ENCODE peak calls at places on chromosomes 11 and 22, in five cellular contexts. One of them, this sample, is unnamed.

GRCh38 chr11:16098827-16099226 is 257.5 kb downstream of the SOX6 start:
- DNase-seq in neuronal stem cell: no peak
- DNase-seq in IMR-90: peak
- DNase-seq in mesenchymal stem cell: peak
- DNase-seq in mesendoderm: no peak
- DNase-seq in this sample: no peak

GRCh38 chr11:125874556-125875124 is 12.8 kb upstream of the HYLS1 start:
- DNase-seq in neuronal stem cell: peak
- DNase-seq in IMR-90: peak
- DNase-seq in mesenchymal stem cell: peak
- DNase-seq in mesendoderm: peak
- DNase-seq in this sample: no peak

GRCh38 chr11:77728203-77728786 is 90.7 kb upstream of the CLNS1A start:
- DNase-seq in neuronal stem cell: no peak
- DNase-seq in IMR-90: no peak
- DNase-seq in mesenchymal stem cell: no peak
- DNase-seq in mesendoderm: no peak
- DNase-seq in this sample: no peak

GRCh38 chr11:44671234-44671633 is 55.5 kb upstream of the TSPAN18 start:
- DNase-seq in neuronal stem cell: no peak
- DNase-seq in IMR-90: no peak
- DNase-seq in mesenchymal stem cell: no peak
- DNase-seq in mesendoderm: peak
- DNase-seq in this sample: peak

GRCh38 chr22:37242395-37242918 is 1.6 kb downstream of the RAC2 start:
- DNase-seq in neuronal stem cell: no peak
- DNase-seq in IMR-90: peak
- DNase-seq in mesenchymal stem cell: peak
- DNase-seq in mesendoderm: peak
- DNase-seq in this sample: no peak

GRCh38 chr22:28669388-28669787 is 10.3 kb downstream of the TTC28 start:
- DNase-seq in neuronal stem cell: no peak
- DNase-seq in IMR-90: no peak
- DNase-seq in mesenchymal stem cell: no peak
- DNase-seq in mesendoderm: no peak
- DNase-seq in this sample: no peak

GRCh38 chr11:134677338-134677948 is 265.4 kb upstream of the B3GAT1 start:
- DNase-seq in neuronal stem cell: no peak
- DNase-seq in IMR-90: no peak
- DNase-seq in mesenchymal stem cell: no peak
- DNase-seq in mesendoderm: no peak
- DNase-seq in this sample: no peak

GRCh38 chr11:82315093-82315492 is 418.6 kb downstream of the FAM181B start:
- DNase-seq in neuronal stem cell: peak
- DNase-seq in IMR-90: no peak
- DNase-seq in mesenchymal stem cell: no peak
- DNase-seq in mesendoderm: peak
- DNase-seq in this sample: peak

GRCh38 chr11:23405350-23405937 is 545.2 kb upstream of the CCDC179 start:
- DNase-seq in neuronal stem cell: no peak
- DNase-seq in IMR-90: no peak
- DNase-seq in mesenchymal stem cell: no peak
- DNase-seq in mesendoderm: no peak
- DNase-seq in this sample: no peak

GRCh38 chr11:116791002-116791812 is 472 bp downstream of the APOA5 start:
- DNase-seq in neuronal stem cell: peak
- DNase-seq in IMR-90: peak
- DNase-seq in mesenchymal stem cell: peak
- DNase-seq in mesendoderm: peak
- DNase-seq in this sample: peak

GRCh38 chr11:12090761-12091261 is 19.6 kb upstream of the MICAL2 start:
- DNase-seq in neuronal stem cell: no peak
- DNase-seq in IMR-90: no peak
- DNase-seq in mesenchymal stem cell: no peak
- DNase-seq in mesendoderm: peak
- DNase-seq in this sample: no peak

GRCh38 chr11:68987211-68987610 is 6.4 kb upstream of the MRGPRD start:
- DNase-seq in neuronal stem cell: no peak
- DNase-seq in IMR-90: no peak
- DNase-seq in mesenchymal stem cell: no peak
- DNase-seq in mesendoderm: no peak
- DNase-seq in this sample: no peak

GRCh38 chr11:33935466-33935865 is 43.6 kb upstream of the LMO2 start:
- DNase-seq in neuronal stem cell: no peak
- DNase-seq in IMR-90: no peak
- DNase-seq in mesenchymal stem cell: no peak
- DNase-seq in mesendoderm: no peak
- DNase-seq in this sample: no peak

GRCh38 chr11:112724194-112724790 is 236.9 kb upstream of the NCAM1 start:
- DNase-seq in neuronal stem cell: no peak
- DNase-seq in IMR-90: no peak
- DNase-seq in mesenchymal stem cell: no peak
- DNase-seq in mesendoderm: no peak
- DNase-seq in this sample: no peak

GRCh38 chr11:69984457-69985261 is 93.5 kb upstream of the ANO1 start:
- DNase-seq in neuronal stem cell: no peak
- DNase-seq in IMR-90: no peak
- DNase-seq in mesenchymal stem cell: peak
- DNase-seq in mesendoderm: peak
- DNase-seq in this sample: peak

GRCh38 chr22:24162377-24162927 is 18.8 kb upstream of the SUSD2 start:
- DNase-seq in neuronal stem cell: no peak
- DNase-seq in IMR-90: no peak
- DNase-seq in mesenchymal stem cell: no peak
- DNase-seq in mesendoderm: no peak
- DNase-seq in this sample: no peak

GRCh38 chr11:48029686-48030279 is 49.4 kb downstream of the PTPRJ start:
- DNase-seq in neuronal stem cell: no peak
- DNase-seq in IMR-90: no peak
- DNase-seq in mesenchymal stem cell: no peak
- DNase-seq in mesendoderm: no peak
- DNase-seq in this sample: no peak

GRCh38 chr11:120432056-120433018 is 79.2 kb upstream of the GRIK4 start:
- DNase-seq in neuronal stem cell: no peak
- DNase-seq in IMR-90: peak
- DNase-seq in mesenchymal stem cell: peak
- DNase-seq in mesendoderm: peak
- DNase-seq in this sample: no peak

GRCh38 chr11:61814242-61814957 is 2.4 kb downstream of the FADS1 start:
- DNase-seq in neuronal stem cell: no peak
- DNase-seq in IMR-90: no peak
- DNase-seq in mesenchymal stem cell: no peak
- DNase-seq in mesendoderm: peak
- DNase-seq in this sample: no peak

GRCh38 chr11:61816736-61817455 is at the start of gene FADS1:
- DNase-seq in neuronal stem cell: peak
- DNase-seq in IMR-90: peak
- DNase-seq in mesenchymal stem cell: peak
- DNase-seq in mesendoderm: peak
- DNase-seq in this sample: peak

GRCh38 chr11:61814958-61815789 is 1.6 kb downstream of the FADS1 start:
- DNase-seq in neuronal stem cell: peak
- DNase-seq in IMR-90: peak
- DNase-seq in mesenchymal stem cell: peak
- DNase-seq in mesendoderm: peak
- DNase-seq in this sample: peak

GRCh38 chr11:61817471-61818202 is 834 bp upstream of the FADS1 start:
- DNase-seq in neuronal stem cell: no peak
- DNase-seq in IMR-90: no peak
- DNase-seq in mesenchymal stem cell: no peak
- DNase-seq in mesendoderm: peak
- DNase-seq in this sample: no peak

GRCh38 chr11:61815790-61816735 is 740 bp downstream of the FADS1 start:
- DNase-seq in neuronal stem cell: peak
- DNase-seq in IMR-90: peak
- DNase-seq in mesenchymal stem cell: peak
- DNase-seq in mesendoderm: peak
- DNase-seq in this sample: peak
- H4K8ac ChIP-seq in neuronal stem cell: peak
- H4K8ac ChIP-seq in IMR-90: peak
- H4K8ac ChIP-seq in mesenchymal stem cell: peak
- H4K8ac ChIP-seq in mesendoderm: no peak
- H4K8ac ChIP-seq in this sample: peak

GRCh38 chr11:129455756-129456436 is 80.2 kb downstream of the BARX2 start:
- DNase-seq in neuronal stem cell: no peak
- DNase-seq in IMR-90: no peak
- DNase-seq in mesenchymal stem cell: no peak
- DNase-seq in mesendoderm: no peak
- DNase-seq in this sample: no peak
- H4K8ac ChIP-seq in neuronal stem cell: no peak
- H4K8ac ChIP-seq in IMR-90: no peak
- H4K8ac ChIP-seq in mesenchymal stem cell: no peak
- H4K8ac ChIP-seq in mesendoderm: no peak
- H4K8ac ChIP-seq in this sample: peak

DNA sequence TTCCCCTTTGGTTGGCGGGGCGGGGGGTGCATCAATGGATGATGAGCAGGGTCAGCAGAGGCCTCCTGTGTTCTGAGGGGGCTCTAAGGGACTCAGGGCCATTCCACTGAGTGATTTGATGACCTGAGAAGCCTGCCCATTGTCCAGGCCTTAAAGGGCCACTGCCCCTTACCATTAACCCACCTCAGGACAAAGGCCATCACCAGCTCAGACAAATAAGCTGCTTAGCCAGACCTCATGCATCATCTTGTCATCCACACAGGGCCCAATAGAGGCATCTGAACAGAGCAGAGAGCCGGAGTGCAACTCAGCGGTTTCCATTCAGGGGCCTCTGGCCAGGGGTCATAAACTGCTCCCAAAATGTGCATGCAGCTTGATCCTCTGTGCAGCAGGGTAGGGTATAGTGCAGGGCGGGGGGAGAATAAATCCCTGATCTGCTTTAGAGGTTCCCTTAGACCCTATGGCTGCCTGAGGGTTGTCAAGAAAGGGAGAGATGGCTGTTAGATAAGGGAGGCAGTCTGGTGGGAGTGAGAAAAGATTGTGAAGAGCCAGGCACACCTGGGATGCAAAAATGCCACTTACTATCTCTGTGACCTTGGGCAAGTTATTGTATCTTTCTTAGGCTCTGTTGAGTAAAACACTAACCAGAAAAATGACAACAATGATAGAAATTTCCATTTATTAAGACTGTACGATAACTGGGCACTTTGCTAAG is 375.5 kb upstream of the NARS2 start:
- DNase-seq in neuronal stem cell: peak
- DNase-seq in IMR-90: no peak
- DNase-seq in mesenchymal stem cell: no peak
- DNase-seq in mesendoderm: peak
- DNase-seq in this sample: no peak
- H4K8ac ChIP-seq in neuronal stem cell: no peak
- H4K8ac ChIP-seq in IMR-90: no peak
- H4K8ac ChIP-seq in mesenchymal stem cell: no peak
- H4K8ac ChIP-seq in mesendoderm: no peak
- H4K8ac ChIP-seq in this sample: no peak

DNA sequence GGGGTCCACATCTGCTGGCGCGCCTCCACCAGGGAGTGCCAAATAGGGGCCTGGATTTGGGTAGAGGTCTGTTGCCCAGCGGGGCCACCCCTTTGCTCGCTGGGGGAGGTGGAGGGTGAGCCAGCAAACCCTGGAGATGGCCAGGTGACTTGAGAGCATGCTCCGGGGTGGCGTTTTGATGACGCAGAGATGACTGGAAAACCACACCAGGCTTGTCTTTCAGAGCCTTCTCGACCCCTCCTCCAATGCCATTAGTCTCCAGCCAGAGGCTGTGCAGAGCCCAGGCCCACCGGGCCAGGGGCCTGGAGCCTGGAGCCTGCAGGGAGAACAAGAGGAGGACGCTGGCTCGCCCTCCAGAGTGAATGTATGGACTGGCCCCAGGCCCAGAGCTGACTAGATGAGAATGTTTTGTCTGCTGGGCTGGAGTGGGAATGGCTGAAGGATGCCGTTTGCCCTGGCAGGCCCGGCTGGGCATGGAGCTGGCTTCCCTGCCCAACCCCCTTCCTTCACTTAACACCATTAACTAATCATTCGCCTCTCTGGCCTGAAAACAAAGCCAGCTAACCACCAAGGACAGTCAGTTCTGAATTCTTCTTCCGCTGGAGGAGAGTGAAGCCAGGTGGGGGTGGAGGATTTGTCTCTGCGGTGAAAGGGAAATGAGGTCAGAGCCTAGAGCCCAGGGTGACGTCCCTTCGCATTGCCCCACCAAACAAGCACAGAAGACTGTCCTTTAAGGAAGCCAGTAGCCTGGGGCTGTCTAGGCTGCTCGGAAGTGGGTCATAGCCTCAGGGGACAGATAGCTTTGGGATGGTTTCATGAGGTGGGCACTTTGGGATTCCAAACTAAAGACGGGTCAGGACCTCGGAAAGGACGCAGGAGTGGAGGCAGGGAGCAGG is 1.6 kb upstream of the MCAM start:
- DNase-seq in neuronal stem cell: no peak
- DNase-seq in IMR-90: peak
- DNase-seq in mesenchymal stem cell: peak
- DNase-seq in mesendoderm: peak
- DNase-seq in this sample: no peak
- H4K8ac ChIP-seq in neuronal stem cell: no peak
- H4K8ac ChIP-seq in IMR-90: peak
- H4K8ac ChIP-seq in mesenchymal stem cell: peak
- H4K8ac ChIP-seq in mesendoderm: peak
- H4K8ac ChIP-seq in this sample: peak

GRCh38 chr11:66842896-66843775 is at the start of gene RCE1:
- DNase-seq in neuronal stem cell: peak
- DNase-seq in IMR-90: peak
- DNase-seq in mesenchymal stem cell: peak
- DNase-seq in mesendoderm: peak
- DNase-seq in this sample: no peak
- H4K8ac ChIP-seq in neuronal stem cell: peak
- H4K8ac ChIP-seq in IMR-90: peak
- H4K8ac ChIP-seq in mesenchymal stem cell: peak
- H4K8ac ChIP-seq in mesendoderm: peak
- H4K8ac ChIP-seq in this sample: peak

DNA sequence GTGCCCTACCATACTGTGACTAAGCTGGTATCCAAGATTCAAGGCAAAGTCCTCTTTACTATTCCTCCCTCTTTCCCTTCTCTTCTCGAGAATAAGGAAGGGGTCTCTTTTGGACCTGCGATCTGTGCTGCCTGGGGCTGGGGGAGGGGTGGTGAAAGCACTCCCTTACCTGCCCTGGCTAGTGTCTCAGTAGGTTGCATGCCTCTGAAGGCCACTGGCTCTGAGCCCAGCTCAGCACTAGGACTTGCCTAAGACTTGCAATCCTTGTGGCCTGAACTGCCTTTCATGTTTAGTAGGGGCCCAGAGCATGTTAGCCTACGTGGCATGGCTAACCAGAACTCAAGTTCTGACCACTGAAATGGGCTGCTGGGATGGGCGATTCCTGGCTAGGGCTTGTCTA is 13.0 kb upstream of the REXO2 start:
- DNase-seq in neuronal stem cell: no peak
- DNase-seq in IMR-90: no peak
- DNase-seq in mesenchymal stem cell: no peak
- DNase-seq in mesendoderm: peak
- DNase-seq in this sample: no peak
- H4K8ac ChIP-seq in neuronal stem cell: no peak
- H4K8ac ChIP-seq in IMR-90: no peak
- H4K8ac ChIP-seq in mesenchymal stem cell: no peak
- H4K8ac ChIP-seq in mesendoderm: no peak
- H4K8ac ChIP-seq in this sample: peak

This sample was measured in H1.